ENCODE peak calls at places on chromosomes 11 and 22, in ten cellular contexts. One of them, this sample, is unnamed.

GRCh38 chr22:29375436-29376076 is 12.8 kb downstream of the AP1B1 start:
- DNase-seq in NCI-H460: no peak
- DNase-seq in T-helper 9 cell: no peak
- DNase-seq in fibroblast of the conjunctiva: no peak
- DNase-seq in naive B cell: no peak
- DNase-seq in A549: no peak
- DNase-seq in Peyer's patch: no peak
- DNase-seq in stimulated activated effector memory CD8-positive, alpha-beta T cell treated with anti-CD3 and anti-CD28 coated beads, Interleukin-12 subunit alpha, Interleukin-12 subunit beta, amount 100 ng/mL, for 72 hours: no peak
- DNase-seq in cardiac muscle cell: no peak
- DNase-seq in fibroblast of pulmonary artery: no peak
- DNase-seq in this sample: peak; percentile 25

GRCh38 chr11:68653486-68654430 is 30.6 kb upstream of the GAL start:
- DNase-seq in NCI-H460: no peak
- DNase-seq in T-helper 9 cell: no peak
- DNase-seq in fibroblast of the conjunctiva: no peak
- DNase-seq in naive B cell: no peak
- DNase-seq in A549: no peak
- DNase-seq in Peyer's patch: no peak
- DNase-seq in stimulated activated effector memory CD8-positive, alpha-beta T cell treated with anti-CD3 and anti-CD28 coated beads, Interleukin-12 subunit alpha, Interleukin-12 subunit beta, amount 100 ng/mL, for 72 hours: no peak
- DNase-seq in cardiac muscle cell: no peak
- DNase-seq in fibroblast of pulmonary artery: no peak
- DNase-seq in this sample: no peak

GRCh38 chr11:69744435-69744834 is 30.7 kb downstream of the FGF4 start:
- DNase-seq in NCI-H460: no peak
- DNase-seq in T-helper 9 cell: no peak
- DNase-seq in fibroblast of the conjunctiva: peak; percentile 12
- DNase-seq in naive B cell: no peak
- DNase-seq in A549: no peak
- DNase-seq in Peyer's patch: no peak
- DNase-seq in stimulated activated effector memory CD8-positive, alpha-beta T cell treated with anti-CD3 and anti-CD28 coated beads, Interleukin-12 subunit alpha, Interleukin-12 subunit beta, amount 100 ng/mL, for 72 hours: no peak
- DNase-seq in cardiac muscle cell: peak; percentile 92
- DNase-seq in fibroblast of pulmonary artery: peak; percentile 69
- DNase-seq in this sample: peak; percentile 21

GRCh38 chr11:127274328-127274676 is 273.7 kb upstream of the KIRREL3 start:
- DNase-seq in NCI-H460: no peak
- DNase-seq in T-helper 9 cell: no peak
- DNase-seq in fibroblast of the conjunctiva: no peak
- DNase-seq in naive B cell: no peak
- DNase-seq in A549: no peak
- DNase-seq in Peyer's patch: no peak
- DNase-seq in stimulated activated effector memory CD8-positive, alpha-beta T cell treated with anti-CD3 and anti-CD28 coated beads, Interleukin-12 subunit alpha, Interleukin-12 subunit beta, amount 100 ng/mL, for 72 hours: no peak
- DNase-seq in cardiac muscle cell: no peak
- DNase-seq in fibroblast of pulmonary artery: no peak
- DNase-seq in this sample: peak; percentile 80

GRCh38 chr22:32746715-32747114 is 54.8 kb upstream of the TIMP3 start:
- DNase-seq in NCI-H460: no peak
- DNase-seq in T-helper 9 cell: no peak
- DNase-seq in fibroblast of the conjunctiva: no peak
- DNase-seq in naive B cell: no peak
- DNase-seq in A549: no peak
- DNase-seq in Peyer's patch: no peak
- DNase-seq in stimulated activated effector memory CD8-positive, alpha-beta T cell treated with anti-CD3 and anti-CD28 coated beads, Interleukin-12 subunit alpha, Interleukin-12 subunit beta, amount 100 ng/mL, for 72 hours: no peak
- DNase-seq in cardiac muscle cell: no peak
- DNase-seq in fibroblast of pulmonary artery: no peak
- DNase-seq in this sample: no peak

GRCh38 chr11:61160487-61161189 is 588 bp downstream of the VPS37C start:
- DNase-seq in NCI-H460: no peak
- DNase-seq in T-helper 9 cell: no peak
- DNase-seq in fibroblast of the conjunctiva: no peak
- DNase-seq in naive B cell: peak; percentile 10
- DNase-seq in A549: no peak
- DNase-seq in Peyer's patch: no peak
- DNase-seq in stimulated activated effector memory CD8-positive, alpha-beta T cell treated with anti-CD3 and anti-CD28 coated beads, Interleukin-12 subunit alpha, Interleukin-12 subunit beta, amount 100 ng/mL, for 72 hours: no peak
- DNase-seq in cardiac muscle cell: no peak
- DNase-seq in fibroblast of pulmonary artery: peak; percentile 14
- DNase-seq in this sample: peak; percentile 26

GRCh38 chr11:130703489-130704190 is 212.6 kb downstream of the SNX19 start:
- DNase-seq in NCI-H460: no peak
- DNase-seq in T-helper 9 cell: no peak
- DNase-seq in fibroblast of the conjunctiva: no peak
- DNase-seq in naive B cell: no peak
- DNase-seq in A549: no peak
- DNase-seq in Peyer's patch: no peak
- DNase-seq in stimulated activated effector memory CD8-positive, alpha-beta T cell treated with anti-CD3 and anti-CD28 coated beads, Interleukin-12 subunit alpha, Interleukin-12 subunit beta, amount 100 ng/mL, for 72 hours: no peak
- DNase-seq in cardiac muscle cell: no peak
- DNase-seq in fibroblast of pulmonary artery: no peak
- DNase-seq in this sample: no peak

GRCh38 chr22:38069372-38070249 is 12.4 kb downstream of the PICK1 start:
- DNase-seq in NCI-H460: no peak
- DNase-seq in T-helper 9 cell: no peak
- DNase-seq in fibroblast of the conjunctiva: no peak
- DNase-seq in naive B cell: no peak
- DNase-seq in A549: no peak
- DNase-seq in Peyer's patch: no peak
- DNase-seq in stimulated activated effector memory CD8-positive, alpha-beta T cell treated with anti-CD3 and anti-CD28 coated beads, Interleukin-12 subunit alpha, Interleukin-12 subunit beta, amount 100 ng/mL, for 72 hours: no peak
- DNase-seq in cardiac muscle cell: peak; percentile 58
- DNase-seq in fibroblast of pulmonary artery: peak; percentile 31
- DNase-seq in this sample: no peak

GRCh38 chr11:31959711-31960110 is 131.2 kb upstream of the RCN1 start:
- DNase-seq in NCI-H460: no peak
- DNase-seq in T-helper 9 cell: no peak
- DNase-seq in fibroblast of the conjunctiva: no peak
- DNase-seq in naive B cell: no peak
- DNase-seq in A549: no peak
- DNase-seq in Peyer's patch: no peak
- DNase-seq in stimulated activated effector memory CD8-positive, alpha-beta T cell treated with anti-CD3 and anti-CD28 coated beads, Interleukin-12 subunit alpha, Interleukin-12 subunit beta, amount 100 ng/mL, for 72 hours: no peak
- DNase-seq in cardiac muscle cell: no peak
- DNase-seq in fibroblast of pulmonary artery: no peak
- DNase-seq in this sample: peak; percentile 37

GRCh38 chr22:31872209-31872608 is 72.1 kb upstream of the YWHAH start:
- DNase-seq in NCI-H460: peak; percentile 30
- DNase-seq in T-helper 9 cell: no peak
- DNase-seq in fibroblast of the conjunctiva: no peak
- DNase-seq in naive B cell: no peak
- DNase-seq in A549: no peak
- DNase-seq in Peyer's patch: no peak
- DNase-seq in stimulated activated effector memory CD8-positive, alpha-beta T cell treated with anti-CD3 and anti-CD28 coated beads, Interleukin-12 subunit alpha, Interleukin-12 subunit beta, amount 100 ng/mL, for 72 hours: no peak
- DNase-seq in cardiac muscle cell: peak; percentile 41
- DNase-seq in fibroblast of pulmonary artery: peak; percentile 30
- DNase-seq in this sample: no peak

GRCh38 chr22:23397618-23398567 is 182.2 kb downstream of the IGLL1 start:
- DNase-seq in NCI-H460: no peak
- DNase-seq in T-helper 9 cell: no peak
- DNase-seq in fibroblast of the conjunctiva: no peak
- DNase-seq in naive B cell: no peak
- DNase-seq in A549: no peak
- DNase-seq in Peyer's patch: peak; percentile 47
- DNase-seq in stimulated activated effector memory CD8-positive, alpha-beta T cell treated with anti-CD3 and anti-CD28 coated beads, Interleukin-12 subunit alpha, Interleukin-12 subunit beta, amount 100 ng/mL, for 72 hours: no peak
- DNase-seq in cardiac muscle cell: no peak
- DNase-seq in fibroblast of pulmonary artery: no peak
- DNase-seq in this sample: no peak

GRCh38 chr22:45271667-45272188 is 13.0 kb upstream of the UPK3A start:
- DNase-seq in NCI-H460: no peak
- DNase-seq in T-helper 9 cell: no peak
- DNase-seq in fibroblast of the conjunctiva: no peak
- DNase-seq in naive B cell: no peak
- DNase-seq in A549: no peak
- DNase-seq in Peyer's patch: peak; percentile 51
- DNase-seq in stimulated activated effector memory CD8-positive, alpha-beta T cell treated with anti-CD3 and anti-CD28 coated beads, Interleukin-12 subunit alpha, Interleukin-12 subunit beta, amount 100 ng/mL, for 72 hours: no peak
- DNase-seq in cardiac muscle cell: peak; percentile 15
- DNase-seq in fibroblast of pulmonary artery: no peak
- DNase-seq in this sample: no peak

GRCh38 chr11:43825217-43825816 is 55.3 kb upstream of the ALKBH3 start:
- DNase-seq in NCI-H460: peak; percentile 11
- DNase-seq in T-helper 9 cell: no peak
- DNase-seq in fibroblast of the conjunctiva: no peak
- DNase-seq in naive B cell: no peak
- DNase-seq in A549: peak; percentile 10
- DNase-seq in Peyer's patch: no peak
- DNase-seq in stimulated activated effector memory CD8-positive, alpha-beta T cell treated with anti-CD3 and anti-CD28 coated beads, Interleukin-12 subunit alpha, Interleukin-12 subunit beta, amount 100 ng/mL, for 72 hours: no peak
- DNase-seq in cardiac muscle cell: peak; percentile 46
- DNase-seq in fibroblast of pulmonary artery: peak; percentile 54
- DNase-seq in this sample: peak; percentile 57